ENCODE peak calls at places on chromosomes 6 and 20, in seven cellular contexts. P is AG10803, G is tibial nerve, Y is breast epithelium, X is fibroblast of mammary gland, W is heart left ventricle, E is lower leg skin. T is an unnamed sample.

GRCh38 chr20:41183831-41184230 is 46.5 kb downstream of the PLCG1 start:
- DNase-seq in P (no peak), X (no peak), G (no peak), E (peak), W (no peak), Y (no peak), T (no peak)

GRCh38 chr6:147087641-147088040 is 116.6 kb upstream of the STXBP5 start:
- DNase-seq in X (no peak), W (no peak), P (peak), E (no peak), Y (no peak), G (no peak), T (no peak)

GRCh38 chr6:44627879-44628271 is 240.4 kb downstream of the CDC5L start:
- DNase-seq in Y (no peak), W (no peak), P (no peak), X (no peak), G (no peak), E (no peak), T (no peak)

GRCh38 chr6:5030596-5031136 is 26.8 kb upstream of the RPP40 start:
- DNase-seq in W (peak), G (peak), P (peak), E (peak), X (peak), Y (peak), T (peak)

GRCh38 chr20:11675920-11676617 is 241.6 kb upstream of the BTBD3 start:
- DNase-seq in W (no peak), X (peak), E (no peak), Y (no peak), P (peak), G (no peak), T (no peak)

GRCh38 chr6:121394151-121394550 is 41.3 kb upstream of the GJA1 start:
- DNase-seq in W (no peak), P (no peak), G (no peak), X (no peak), Y (no peak), E (no peak), T (no peak)

GRCh38 chr20:57038608-57039440 is 227.6 kb downstream of the BMP7 start:
- DNase-seq in P (peak), Y (no peak), E (no peak), X (peak), G (no peak), W (no peak), T (no peak)

GRCh38 chr6:74741608-74742007 is 464.2 kb downstream of the COL12A1 start:
- DNase-seq in W (peak), E (no peak), G (no peak), Y (no peak), P (peak), X (no peak), T (peak)

GRCh38 chr20:9103955-9104354 is 35.1 kb downstream of the PLCB4 start:
- DNase-seq in P (peak), Y (no peak), X (peak), W (no peak), G (no peak), E (no peak), T (no peak)

GRCh38 chr6:25137497-25137896 is 141.7 kb upstream of the CARMIL1 start:
- DNase-seq in P (peak), W (no peak), X (peak), E (no peak), G (no peak), Y (no peak), T (no peak)

GRCh38 chr6:29908710-29909109 is 33.6 kb upstream of the HLA-A start:
- DNase-seq in W (no peak), E (no peak), G (no peak), P (no peak), Y (no peak), X (no peak), T (no peak)

GRCh38 chr6:47241742-47242482 is 67.8 kb downstream of the TNFRSF21 start:
- DNase-seq in P (peak), X (peak), E (no peak), G (no peak), Y (no peak), W (no peak), T (no peak)

GRCh38 chr6:47240277-47240890 is 69.3 kb downstream of the TNFRSF21 start:
- DNase-seq in G (no peak), W (no peak), E (no peak), P (no peak), X (no peak), Y (no peak), T (no peak)

GRCh38 chr6:47245745-47246371 is 63.8 kb downstream of the TNFRSF21 start:
- DNase-seq in X (peak), G (no peak), E (no peak), P (no peak), Y (no peak), W (no peak), T (no peak)

GRCh38 chr6:47246556-47246955 is 63.1 kb downstream of the TNFRSF21 start:
- DNase-seq in G (no peak), Y (no peak), P (no peak), E (no peak), W (no peak), X (no peak), T (no peak)

DNA sequence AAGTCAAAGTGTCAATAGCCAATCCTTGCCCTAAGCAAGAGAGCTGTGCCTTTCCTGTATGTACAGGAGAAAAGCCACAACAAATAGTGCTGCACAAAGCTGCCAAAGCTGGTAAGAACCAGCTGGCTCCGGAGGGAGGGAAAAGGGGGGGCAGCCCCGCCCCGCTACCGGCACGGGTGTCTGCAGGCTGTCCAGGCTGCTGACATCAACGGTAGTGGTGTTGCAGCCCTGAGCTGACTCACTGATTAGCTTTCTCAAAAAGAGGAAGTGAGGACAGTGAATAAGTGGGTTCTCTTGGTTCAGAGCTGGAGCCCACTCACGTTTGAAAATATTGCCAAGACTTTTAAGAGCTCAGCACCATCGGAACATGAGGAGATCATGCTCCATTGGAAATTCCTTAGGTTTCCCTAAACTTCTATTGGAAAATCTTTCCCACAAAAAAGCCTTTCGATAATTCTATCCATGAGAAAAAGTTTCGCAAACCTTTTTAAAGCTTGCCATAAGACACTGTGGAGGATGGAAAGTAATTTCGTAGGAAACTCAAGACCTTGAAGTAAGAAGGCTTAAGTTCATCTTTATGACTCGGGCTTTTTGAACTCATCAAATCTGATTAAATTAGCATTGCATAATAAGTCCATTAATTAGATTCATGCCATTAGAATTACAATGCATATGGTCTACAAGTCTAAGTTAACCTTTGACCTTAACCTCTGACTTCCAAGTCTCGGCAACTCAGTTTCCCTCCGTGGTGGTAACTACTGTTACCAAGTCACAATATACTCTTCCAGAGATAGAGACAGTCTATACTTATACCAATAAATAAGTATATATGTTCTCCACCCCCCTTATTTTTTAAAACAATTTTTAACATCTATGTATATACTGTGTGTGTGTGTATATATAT is 67.0 kb downstream of the TNFRSF21 start:
- DNase-seq in Y (peak), E (peak), G (peak), X (peak), P (peak), W (peak), T (peak)
- TF ChIP-seq CTCF in Y (no peak), E (no peak), G (no peak), X (no peak), P (no peak), W (no peak), T (no peak)

DNA sequence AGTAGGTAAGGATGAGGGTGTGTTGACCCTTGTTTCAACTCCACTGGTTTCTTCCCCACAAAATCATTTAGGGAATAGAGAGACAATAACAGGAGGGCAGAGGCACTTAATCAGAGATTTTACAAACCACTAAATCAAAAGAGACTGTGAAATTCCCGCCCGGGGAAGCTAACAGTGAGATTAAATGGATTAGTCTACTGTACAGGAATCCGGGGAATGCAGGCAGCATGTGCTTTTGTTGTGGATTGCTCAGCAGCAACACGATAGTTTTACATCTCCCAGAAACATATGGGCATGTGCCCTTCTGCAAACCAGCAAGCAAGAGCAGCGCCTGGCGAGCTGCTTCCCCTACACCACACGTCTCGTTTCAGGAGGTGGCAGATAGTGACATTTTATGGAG is 382.2 kb downstream of the CD83 start:
- DNase-seq in Y (no peak), E (no peak), G (no peak), W (no peak), X (peak), P (peak), T (no peak)
- H3K4me3 ChIP-seq in Y (no peak), E (no peak), G (no peak), W (no peak), X (no peak), P (peak), T (no peak)

GRCh38 chr6:134063121-134063965 is 10.9 kb upstream of the SLC2A12 start:
- DNase-seq in P (no peak), W (no peak), Y (no peak), X (no peak), G (no peak), E (no peak), T (no peak)

GRCh38 chr6:134063966-134064445 is 11.6 kb upstream of the SLC2A12 start:
- DNase-seq in G (peak), Y (no peak), W (no peak), P (peak), X (peak), E (no peak), T (no peak)

GRCh38 chr6:134061440-134061839 is 9.0 kb upstream of the SLC2A12 start:
- DNase-seq in W (no peak), P (no peak), G (no peak), E (no peak), X (no peak), Y (no peak), T (no peak)

GRCh38 chr6:134064461-134064860 is 12.0 kb upstream of the SLC2A12 start:
- DNase-seq in X (no peak), P (no peak), Y (no peak), E (no peak), W (no peak), G (no peak), T (no peak)

GRCh38 chr6:134065706-134066105 is 13.3 kb upstream of the SLC2A12 start:
- DNase-seq in P (peak), G (no peak), X (peak), E (no peak), W (no peak), Y (no peak), T (no peak)
- TF ChIP-seq CTCF in P (peak), G (peak), X (peak), E (no peak), W (peak), Y (no peak), T (peak)

DNA sequence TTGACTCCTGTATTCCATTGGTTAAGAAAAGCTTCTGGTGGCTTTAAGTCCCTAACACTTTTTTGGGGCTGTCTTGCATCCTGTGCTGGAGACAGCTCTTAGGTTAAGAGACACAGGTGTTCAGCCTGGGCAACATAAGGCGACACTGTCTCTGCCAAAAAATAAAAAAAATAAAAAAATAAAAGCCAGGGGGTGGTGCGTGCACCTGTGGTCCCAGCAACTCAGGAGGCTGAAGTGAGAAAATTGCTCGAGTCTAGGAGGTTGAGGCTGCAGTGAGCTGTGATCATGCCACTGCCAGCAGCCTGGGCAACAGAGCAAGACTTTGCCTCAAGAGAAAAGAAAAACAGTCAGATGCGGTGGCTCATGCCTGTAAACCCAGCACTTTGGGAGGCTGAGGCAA is 55.6 kb upstream of the ZMYND8 start:
- DNase-seq in E (no peak), W (no peak), G (no peak), Y (no peak), X (no peak), P (no peak), T (no peak)
- H3K4me3 ChIP-seq in E (no peak), W (no peak), G (no peak), Y (no peak), X (no peak), P (no peak), T (no peak)

DNA sequence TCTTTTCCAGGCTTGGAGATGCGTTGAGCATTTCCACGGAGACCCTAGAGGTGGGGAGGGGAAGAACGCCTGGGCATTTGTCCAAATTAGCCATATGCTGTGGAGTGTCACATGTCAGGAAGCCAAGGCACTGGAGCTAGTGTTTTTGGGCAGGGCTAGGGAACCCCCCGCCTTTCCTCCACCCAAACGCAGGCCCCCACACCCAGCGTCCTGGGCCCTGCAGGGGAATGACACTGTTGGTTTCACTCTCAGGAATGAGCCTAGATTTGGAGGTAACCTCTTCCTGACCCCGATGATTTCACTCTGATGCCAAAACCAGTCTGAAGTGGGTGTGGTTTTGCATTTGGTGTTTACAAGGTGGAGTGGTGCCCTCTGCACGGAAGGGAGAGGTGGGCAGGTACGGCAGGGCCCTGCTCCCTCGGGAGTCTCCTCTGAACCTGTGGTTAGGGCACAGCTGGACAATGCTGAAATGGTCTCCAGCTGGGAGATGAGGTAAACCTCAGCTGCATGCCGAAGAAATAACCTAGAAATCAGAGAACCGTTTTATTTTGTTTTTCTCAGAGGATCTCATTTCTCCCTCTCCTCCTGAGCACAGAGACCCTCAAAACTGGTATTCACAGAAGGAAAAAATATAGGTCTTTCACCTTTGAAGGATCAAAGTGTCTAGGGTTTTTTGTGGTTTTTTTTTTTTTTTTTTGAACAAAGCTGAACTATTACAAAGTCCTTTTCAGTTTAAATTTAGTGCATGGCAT is 29.6 kb downstream of the MTHFD1L start:
- DNase-seq in G (peak), Y (no peak), W (no peak), X (peak), P (peak), E (peak), T (no peak)
- TF ChIP-seq CTCF in G (no peak), Y (no peak), W (no peak), X (no peak), P (no peak), E (no peak), T (no peak)

GRCh38 chr6:131635384-131636340 is 1.4 kb upstream of the ENPP3 start:
- DNase-seq in X (no peak), Y (no peak), G (no peak), W (no peak), E (no peak), P (no peak), T (no peak)
- H3K4me3 ChIP-seq in X (no peak), Y (no peak), G (no peak), W (no peak), E (no peak), P (no peak), T (peak)

GRCh38 chr6:116535109-116535508 is 10.4 kb downstream of the TRAPPC3L start:
- DNase-seq in Y (no peak), W (no peak), P (no peak), G (no peak), X (no peak), E (no peak), T (no peak)

GRCh38 chr6:116530436-116530835 is 15.0 kb downstream of the TRAPPC3L start:
- DNase-seq in X (no peak), W (no peak), P (no peak), E (no peak), Y (no peak), G (no peak), T (no peak)

GRCh38 chr6:116536216-116536621 is 9.3 kb downstream of the TRAPPC3L start:
- DNase-seq in G (peak), X (peak), P (peak), E (no peak), W (no peak), Y (no peak), T (no peak)

GRCh38 chr6:116531675-116532570 is 13.6 kb downstream of the TRAPPC3L start:
- DNase-seq in E (no peak), X (peak), P (peak), W (no peak), Y (no peak), G (peak), T (no peak)

GRCh38 chr6:116533233-116533957 is 12.1 kb downstream of the TRAPPC3L start:
- DNase-seq in P (no peak), W (no peak), G (no peak), X (no peak), Y (no peak), E (no peak), T (no peak)
- TF ChIP-seq CTCF in P (peak), W (no peak), G (no peak), X (no peak), Y (no peak), E (no peak), T (no peak)